ENCODE peak calls at places on chromosome 5, in five cellular contexts. Z is stimulated activated CD8-positive, alpha-beta memory T cell treated with anti-CD3 and anti-CD28 coated beads, Interleukin-7, amount 100 ng/mL, for 1 hour; P is stimulated activated naive CD8-positive, alpha-beta T cell treated with anti-CD3 and anti-CD28 coated beads, Interleukin-15, Interleukin-2, amounts not matched to agents 100 U/mL and 50 U/mL, for 24 hours; H is right cardiac atrium; W is NCI-H1436. D is an unnamed sample.

GRCh38 chr5:153562189-153562588 is 71.7 kb downstream of the GRIA1 start:
- DNase-seq in Z (no peak), P (no peak), H (no peak), W (no peak), D (no peak)

GRCh38 chr5:1110930-1111726 is 735 bp downstream of the SLC12A7 start:
- DNase-seq in Z (no peak), P (no peak), H (peak; percentile 88), W (peak; percentile 7), D (no peak)

GRCh38 chr5:139660105-139660915 is 12.2 kb downstream of the CXXC5 start:
- DNase-seq in Z (no peak), P (no peak), H (peak; percentile 88), W (no peak), D (no peak)

GRCh38 chr5:20608567-20608966 is 620.6 kb upstream of the CDH18 start:
- DNase-seq in Z (no peak), P (no peak), H (no peak), W (no peak), D (no peak)

GRCh38 chr5:78507531-78507930 is 141.0 kb downstream of the LHFPL2 start:
- DNase-seq in Z (no peak), P (no peak), H (no peak), W (no peak), D (no peak)

GRCh38 chr5:92912280-92912679 is 668.7 kb downstream of the NR2F1-AS1 start:
- DNase-seq in Z (no peak), P (no peak), H (no peak), W (no peak), D (no peak)

GRCh38 chr5:73158313-73158712 is 14.7 kb upstream of the TMEM174 start:
- DNase-seq in Z (no peak), P (no peak), H (no peak), W (no peak), D (no peak)

GRCh38 chr5:1471997-1472963 is 27.0 kb upstream of the SLC6A3 start:
- DNase-seq in Z (no peak), P (no peak), H (peak; percentile 7), W (no peak), D (peak; percentile 42)

GRCh38 chr5:109329296-109330252 is 80.2 kb downstream of the PJA2 start:
- DNase-seq in Z (no peak), P (no peak), H (no peak), W (no peak), D (no peak)

GRCh38 chr5:173155912-173156311 is 11.6 kb downstream of the BNIP1 start:
- DNase-seq in Z (no peak), P (no peak), H (no peak), W (no peak), D (no peak)

GRCh38 chr5:57094753-57095683 is 78.8 kb upstream of the GPBP1 start:
- DNase-seq in Z (no peak), P (no peak), H (no peak), W (no peak), D (peak; percentile 23)

GRCh38 chr5:80761176-80761575 is 106.4 kb upstream of the DHFR start:
- DNase-seq in Z (no peak), P (no peak), H (no peak), W (no peak), D (no peak)

GRCh38 chr5:6676702-6677101 is 36.5 kb upstream of the TENT4A start:
- DNase-seq in Z (no peak), P (no peak), H (no peak), W (no peak), D (no peak)

GRCh38 chr5:140141241-140141640 is 15.5 kb downstream of the IGIP start:
- DNase-seq in Z (no peak), P (no peak), H (peak; percentile 58), W (no peak), D (no peak)

GRCh38 chr5:139514486-139514856 is 31.9 kb upstream of the STING1 start:
- DNase-seq in Z (no peak), P (no peak), H (no peak), W (no peak), D (no peak)

GRCh38 chr5:110956913-110957813 is 114.3 kb upstream of the TSLP start:
- DNase-seq in Z (no peak), P (no peak), H (no peak), W (no peak), D (no peak)

GRCh38 chr5:56322592-56322991 is 89.5 kb upstream of the ANKRD55 start:
- DNase-seq in Z (no peak), P (no peak), H (no peak), W (no peak), D (no peak)

GRCh38 chr5:93035194-93035593 is 545.8 kb downstream of the NR2F1-AS1 start:
- DNase-seq in Z (no peak), P (no peak), H (no peak), W (no peak), D (no peak)

GRCh38 chr5:136104311-136104975 is 28.2 kb upstream of the SMAD5 start:
- DNase-seq in Z (no peak), P (no peak), H (no peak), W (no peak), D (no peak)

GRCh38 chr5:33690736-33691135 is 201.1 kb downstream of the ADAMTS12 start:
- DNase-seq in Z (no peak), P (no peak), H (no peak), W (no peak), D (no peak)

GRCh38 chr5:143887302-143887638 is 75.3 kb downstream of the HMHB1 start:
- DNase-seq in Z (no peak), P (no peak), H (peak; percentile 79), W (peak; percentile 37), D (no peak)

GRCh38 chr5:126000533-126000932 is 422.7 kb upstream of the GRAMD2B start:
- DNase-seq in Z (no peak), P (no peak), H (no peak), W (peak; percentile 92), D (no peak)

GRCh38 chr5:100904259-100904822 is 1.3 kb upstream of the ST8SIA4 start:
- DNase-seq in Z (no peak), P (peak; percentile 64), H (peak; percentile 43), W (peak; percentile 43), D (peak; percentile 82)

GRCh38 chr5:43165323-43165722 is 26.7 kb upstream of the NIM1K start:
- DNase-seq in Z (no peak), P (no peak), H (no peak), W (no peak), D (no peak)

GRCh38 chr5:36653046-36653445 is 46.6 kb downstream of the SLC1A3 start:
- DNase-seq in Z (no peak), P (no peak), H (no peak), W (no peak), D (no peak)

GRCh38 chr5:132075719-132076077 is 2.1 kb downstream of the CSF2 start:
- DNase-seq in Z (no peak), P (peak; percentile 43), H (no peak), W (no peak), D (no peak)

D was measured in NAMALWA.